ENCODE peak calls at places on chromosomes 7 and 10, in ten cellular contexts. One of them, this sample, is unnamed.

GRCh38 chr7:65304175-65304574 is 69.5 kb upstream of the ZNF92 start:
- DNase-seq in stomach: no peak
- DNase-seq in thoracic aorta: no peak
- DNase-seq in fibroblast of the conjunctiva: no peak
- DNase-seq in osteocyte: no peak
- DNase-seq in coronary artery: no peak
- DNase-seq in mesendoderm: no peak
- DNase-seq in T-helper 1 cell: no peak
- DNase-seq in left ventricle myocardium inferior: no peak
- DNase-seq in fibroblast of lung: no peak
- DNase-seq in this sample: no peak

GRCh38 chr7:45919947-45920542 is 1.0 kb downstream of the IGFBP3 start:
- DNase-seq in left ventricle myocardium inferior: no peak
- DNase-seq in thoracic aorta: no peak
- DNase-seq in stomach: no peak
- DNase-seq in fibroblast of lung: peak; percentile 21
- DNase-seq in osteocyte: no peak
- DNase-seq in fibroblast of the conjunctiva: no peak
- DNase-seq in mesendoderm: no peak
- DNase-seq in coronary artery: no peak
- DNase-seq in T-helper 1 cell: no peak
- DNase-seq in this sample: no peak

GRCh38 chr10:75718996-75719395 is 287.6 kb downstream of the LRMDA start:
- DNase-seq in stomach: no peak
- DNase-seq in left ventricle myocardium inferior: no peak
- DNase-seq in osteocyte: no peak
- DNase-seq in coronary artery: no peak
- DNase-seq in thoracic aorta: no peak
- DNase-seq in fibroblast of lung: no peak
- DNase-seq in mesendoderm: no peak
- DNase-seq in T-helper 1 cell: no peak
- DNase-seq in fibroblast of the conjunctiva: no peak
- DNase-seq in this sample: no peak

GRCh38 chr7:32415936-32416335 is 74.2 kb downstream of the LSM5 start:
- DNase-seq in coronary artery: no peak
- DNase-seq in left ventricle myocardium inferior: no peak
- DNase-seq in T-helper 1 cell: no peak
- DNase-seq in mesendoderm: no peak
- DNase-seq in thoracic aorta: no peak
- DNase-seq in stomach: no peak
- DNase-seq in osteocyte: peak; percentile 71
- DNase-seq in fibroblast of lung: no peak
- DNase-seq in fibroblast of the conjunctiva: no peak
- DNase-seq in this sample: no peak

GRCh38 chr7:51446356-51446755 is 129.7 kb upstream of the COBL start:
- DNase-seq in osteocyte: no peak
- DNase-seq in fibroblast of lung: no peak
- DNase-seq in left ventricle myocardium inferior: no peak
- DNase-seq in fibroblast of the conjunctiva: no peak
- DNase-seq in T-helper 1 cell: no peak
- DNase-seq in thoracic aorta: no peak
- DNase-seq in stomach: no peak
- DNase-seq in mesendoderm: peak; percentile 28
- DNase-seq in coronary artery: no peak
- DNase-seq in this sample: no peak

GRCh38 chr7:126578338-126578737 is 674.4 kb downstream of the GRM8 start:
- DNase-seq in mesendoderm: no peak
- DNase-seq in osteocyte: no peak
- DNase-seq in fibroblast of lung: no peak
- DNase-seq in coronary artery: no peak
- DNase-seq in thoracic aorta: no peak
- DNase-seq in fibroblast of the conjunctiva: no peak
- DNase-seq in left ventricle myocardium inferior: no peak
- DNase-seq in stomach: no peak
- DNase-seq in T-helper 1 cell: no peak
- DNase-seq in this sample: no peak

GRCh38 chr10:122703483-122704448 is 4.1 kb upstream of the C10orf120 start:
- DNase-seq in T-helper 1 cell: peak; percentile 12
- DNase-seq in stomach: peak; percentile 69
- DNase-seq in fibroblast of the conjunctiva: peak; percentile 16
- DNase-seq in mesendoderm: peak; percentile 80
- DNase-seq in osteocyte: peak; percentile 87
- DNase-seq in thoracic aorta: no peak
- DNase-seq in left ventricle myocardium inferior: peak; percentile 67
- DNase-seq in coronary artery: no peak
- DNase-seq in fibroblast of lung: peak; percentile 34
- DNase-seq in this sample: peak; percentile 44

GRCh38 chr7:112866424-112866823 is 76.2 kb upstream of the TMEM168 start:
- DNase-seq in coronary artery: no peak
- DNase-seq in left ventricle myocardium inferior: no peak
- DNase-seq in fibroblast of lung: no peak
- DNase-seq in mesendoderm: no peak
- DNase-seq in thoracic aorta: no peak
- DNase-seq in T-helper 1 cell: no peak
- DNase-seq in osteocyte: no peak
- DNase-seq in stomach: no peak
- DNase-seq in fibroblast of the conjunctiva: no peak
- DNase-seq in this sample: peak; percentile 49

GRCh38 chr10:11798862-11799735 is 24.1 kb upstream of the PROSER2 start:
- DNase-seq in T-helper 1 cell: no peak
- DNase-seq in fibroblast of the conjunctiva: no peak
- DNase-seq in osteocyte: no peak
- DNase-seq in stomach: no peak
- DNase-seq in left ventricle myocardium inferior: no peak
- DNase-seq in coronary artery: no peak
- DNase-seq in mesendoderm: peak; percentile 99
- DNase-seq in thoracic aorta: no peak
- DNase-seq in fibroblast of lung: no peak
- DNase-seq in this sample: no peak

GRCh38 chr7:137874390-137874789 is 27.6 kb upstream of the DGKI start:
- DNase-seq in left ventricle myocardium inferior: no peak
- DNase-seq in T-helper 1 cell: no peak
- DNase-seq in mesendoderm: no peak
- DNase-seq in coronary artery: no peak
- DNase-seq in fibroblast of the conjunctiva: peak; percentile 94
- DNase-seq in thoracic aorta: no peak
- DNase-seq in stomach: no peak
- DNase-seq in osteocyte: no peak
- DNase-seq in fibroblast of lung: peak; percentile 96
- DNase-seq in this sample: peak; percentile 77

GRCh38 chr7:132577206-132578049 is 1.2 kb upstream of the PLXNA4 start:
- DNase-seq in left ventricle myocardium inferior: peak; percentile 84
- DNase-seq in thoracic aorta: peak; percentile 20
- DNase-seq in fibroblast of the conjunctiva: peak; percentile 28
- DNase-seq in mesendoderm: peak; percentile 88
- DNase-seq in T-helper 1 cell: no peak
- DNase-seq in stomach: peak; percentile 40
- DNase-seq in osteocyte: peak; percentile 92
- DNase-seq in fibroblast of lung: peak; percentile 82
- DNase-seq in coronary artery: no peak
- DNase-seq in this sample: peak; percentile 71

GRCh38 chr7:91824201-91824600 is 56.3 kb downstream of the MTERF1 start:
- DNase-seq in left ventricle myocardium inferior: no peak
- DNase-seq in thoracic aorta: no peak
- DNase-seq in osteocyte: no peak
- DNase-seq in fibroblast of lung: no peak
- DNase-seq in stomach: no peak
- DNase-seq in fibroblast of the conjunctiva: no peak
- DNase-seq in coronary artery: no peak
- DNase-seq in T-helper 1 cell: no peak
- DNase-seq in mesendoderm: no peak
- DNase-seq in this sample: no peak

GRCh38 chr7:22566592-22566991 is 66.6 kb upstream of the STEAP1B start:
- DNase-seq in coronary artery: no peak
- DNase-seq in osteocyte: no peak
- DNase-seq in fibroblast of the conjunctiva: no peak
- DNase-seq in left ventricle myocardium inferior: no peak
- DNase-seq in mesendoderm: no peak
- DNase-seq in thoracic aorta: no peak
- DNase-seq in T-helper 1 cell: no peak
- DNase-seq in stomach: no peak
- DNase-seq in fibroblast of lung: no peak
- DNase-seq in this sample: no peak

GRCh38 chr10:112700401-112700800 is 249.6 kb upstream of the TCF7L2 start:
- DNase-seq in stomach: no peak
- DNase-seq in thoracic aorta: no peak
- DNase-seq in osteocyte: no peak
- DNase-seq in fibroblast of the conjunctiva: no peak
- DNase-seq in mesendoderm: no peak
- DNase-seq in coronary artery: no peak
- DNase-seq in left ventricle myocardium inferior: no peak
- DNase-seq in T-helper 1 cell: no peak
- DNase-seq in fibroblast of lung: peak; percentile 19
- DNase-seq in this sample: no peak

GRCh38 chr10:30219977-30220751 is 128.9 kb downstream of the MTPAP start:
- DNase-seq in osteocyte: no peak
- DNase-seq in coronary artery: no peak
- DNase-seq in thoracic aorta: no peak
- DNase-seq in fibroblast of the conjunctiva: no peak
- DNase-seq in T-helper 1 cell: no peak
- DNase-seq in fibroblast of lung: peak; percentile 39
- DNase-seq in mesendoderm: no peak
- DNase-seq in stomach: no peak
- DNase-seq in left ventricle myocardium inferior: no peak
- DNase-seq in this sample: peak; percentile 45

GRCh38 chr10:76866841-76867586 is 770.6 kb downstream of the KCNMA1 start:
- DNase-seq in thoracic aorta: no peak
- DNase-seq in coronary artery: no peak
- DNase-seq in fibroblast of lung: no peak
- DNase-seq in left ventricle myocardium inferior: no peak
- DNase-seq in osteocyte: no peak
- DNase-seq in T-helper 1 cell: no peak
- DNase-seq in fibroblast of the conjunctiva: no peak
- DNase-seq in stomach: no peak
- DNase-seq in mesendoderm: no peak
- DNase-seq in this sample: no peak